ENCODE peak calls at places on chromosomes 4 and X, in six cellular contexts. W is left lung, U is GM23338, E is small intestine, N is body of pancreas, T is coronary artery. D is an unnamed sample.
A peak's percentile ranks its signal among the peaks of the same experiment; 100 is the strongest.

GRCh38 chrX:50638123-50638522 is 167.5 kb upstream of the DGKK start:
- DNase-seq in W (no peak), U (no peak), E (no peak), N (no peak), T (no peak), D (no peak)

GRCh38 chrX:154021131-154021611 is 1.5 kb upstream of the IRAK1 start:
- DNase-seq in W (no peak), T (no peak), U (no peak), E (no peak), N (no peak), D (no peak)

GRCh38 chrX:111431007-111431406 is 19.0 kb upstream of the DCX start:
- DNase-seq in E (no peak), N (no peak), U (no peak), T (no peak), W (no peak), D (no peak)

GRCh38 chr4:30757357-30757756 is 37.2 kb downstream of the PCDH7 start:
- DNase-seq in W (no peak), N (no peak), U (no peak), T (no peak), E (no peak), D (no peak)

GRCh38 chr4:40453912-40454311 is 118.8 kb downstream of the CHRNA9 start:
- DNase-seq in T (no peak), N (no peak), E (no peak), U (no peak), W (no peak), D (no peak)

GRCh38 chrX:45142185-45142584 is 58.5 kb downstream of the DIPK2B start:
- DNase-seq in U (no peak), W (no peak), N (no peak), E (no peak), T (no peak), D (no peak)

GRCh38 chr4:95165926-95166524 is 382.7 kb downstream of the UNC5C start:
- DNase-seq in U (peak; percentile 89), E (peak; percentile 56), N (peak; percentile 18), T (no peak), W (no peak), D (peak; percentile 83)

GRCh38 chrX:17553451-17553850 is 178.5 kb downstream of the NHS start:
- DNase-seq in E (no peak), T (no peak), W (no peak), U (peak; percentile 41), N (no peak), D (no peak)

GRCh38 chr4:124018383-124019317 is 622.1 kb downstream of the SPRY1 start:
- DNase-seq in N (peak; percentile 17), U (peak; percentile 6), T (no peak), E (peak; percentile 4), W (peak; percentile 38), D (peak; percentile 40)

GRCh38 chrX:119762718-119763117 is 4.3 kb downstream of the SOWAHD start:
- DNase-seq in U (no peak), N (no peak), W (no peak), T (no peak), E (no peak), D (no peak)

GRCh38 chr4:186840222-186840701 is 116.6 kb upstream of the FAT1 start:
- DNase-seq in N (no peak), W (peak; percentile 36), E (no peak), T (no peak), U (no peak), D (no peak)

GRCh38 chr4:127575888-127576287 is 56.9 kb upstream of the INTU start:
- DNase-seq in N (no peak), W (no peak), E (no peak), U (no peak), T (no peak), D (no peak)

GRCh38 chr4:794911-795725 is 30.8 kb downstream of the CPLX1 start:
- DNase-seq in E (no peak), U (peak; percentile 62), T (no peak), W (no peak), N (no peak), D (peak; percentile 61)

GRCh38 chr4:2168469-2169319 is 73.2 kb downstream of the HAUS3 start:
- DNase-seq in W (no peak), U (no peak), E (peak; percentile 23), N (peak; percentile 35), T (no peak), D (no peak)

DNA sequence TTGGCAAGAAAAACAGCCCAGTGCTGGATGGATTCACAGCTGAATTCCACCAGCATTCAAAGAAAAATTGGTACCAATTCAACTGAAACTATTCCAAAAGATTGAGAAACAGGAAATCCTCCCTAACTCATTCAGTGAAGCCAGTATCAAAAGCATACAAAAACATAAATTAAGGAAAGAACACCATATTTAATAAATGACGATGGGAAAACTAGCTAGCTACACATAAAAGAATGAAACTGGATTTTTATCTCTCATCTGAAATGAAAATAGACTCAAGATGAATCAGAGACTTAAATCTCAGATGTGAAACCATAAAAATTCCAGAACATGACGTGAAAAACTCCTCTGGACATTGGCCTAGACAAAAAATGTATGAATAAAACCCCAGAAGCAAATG is 516.8 kb upstream of the SPANXN1 start:
- DNase-seq in U (no peak), E (no peak), N (no peak), T (no peak), W (no peak), D (no peak)
- H3K4me3 ChIP-seq in U (no peak overlapping the region), E (no peak overlapping the region), N (no peak overlapping the region), T (no peak overlapping the region), W (no peak overlapping the region), D (no peak overlapping the region)

GRCh38 chr4:185554243-185555126 is 19.2 kb upstream of the PDLIM3 start:
- DNase-seq in E (no peak), W (no peak), U (no peak), N (no peak), T (no peak), D (no peak)
- H3K4me3 ChIP-seq in E (no peak overlapping the region), W (no peak overlapping the region), U (no peak overlapping the region), N (no peak overlapping the region), T (no peak overlapping the region), D (no peak overlapping the region)

GRCh38 chrX:107673933-107674479 is 45.7 kb downstream of the PRPS1 start:
- DNase-seq in E (peak; percentile 74), U (peak; percentile 36), N (peak; percentile 40), W (peak; percentile 88), T (peak; percentile 95), D (peak; percentile 90)
- H3K4me3 ChIP-seq in E (no peak overlapping the region), U (no peak overlapping the region), N (no peak overlapping the region), W (no peak overlapping the region), T (peak overlapping the region; percentile 69), D (peak overlapping the region; percentile 41)

GRCh38 chrX:73213734-73214133 is 917 bp downstream of the NAP1L2 start:
- DNase-seq in N (no peak), E (no peak), W (no peak), T (no peak), U (no peak), D (no peak)

GRCh38 chrX:73214366-73215094 is at the start of gene NAP1L2:
- DNase-seq in W (no peak), N (peak; percentile 41), U (peak; percentile 61), E (no peak), T (peak; percentile 72), D (no peak)

DNA sequence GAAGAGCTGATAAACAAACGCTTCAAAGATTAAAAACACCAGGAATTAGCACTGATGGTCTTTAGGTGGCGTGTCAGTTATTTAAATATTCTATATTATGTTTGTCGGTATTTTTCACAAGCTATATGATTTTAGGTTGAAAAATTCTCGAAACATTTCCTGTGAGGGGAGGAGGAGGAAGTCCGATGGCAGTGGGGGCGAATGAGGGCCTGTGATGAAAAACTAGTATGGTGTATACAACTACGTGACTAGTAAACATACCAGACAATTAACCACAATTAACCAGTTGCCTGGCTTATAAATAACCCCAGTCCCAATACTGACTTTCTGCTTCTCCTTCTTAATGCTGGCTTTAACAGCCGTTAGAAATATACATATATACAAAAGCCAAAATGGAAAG is 612 bp upstream of the NAP1L2 start:
- DNase-seq in T (no peak), N (no peak), W (no peak), E (no peak), U (peak; percentile 2), D (no peak)
- H3K4me3 ChIP-seq in T (peak overlapping the region; percentile 64), N (no peak overlapping the region), W (no peak overlapping the region), E (no peak overlapping the region), U (peak overlapping the region; percentile 74), D (no peak overlapping the region)

D was measured in Karpas-422.